ENCODE peak calls at places on chromosomes 13 and 19, in five cellular contexts. One of them, this sample, is unnamed.

GRCh38 chr13:82698383-82698782 is 1183.9 kb downstream of the SLITRK1 start:
- DNase-seq in Peyer's patch: no peak
- DNase-seq in ovary: no peak
- DNase-seq in IMR-90: no peak
- DNase-seq in GM12892: no peak
- DNase-seq in this sample: no peak

GRCh38 chr13:89902223-89902622 is 1445.3 kb upstream of the MIR17HG start:
- DNase-seq in Peyer's patch: no peak
- DNase-seq in IMR-90: no peak
- DNase-seq in ovary: no peak
- DNase-seq in GM12892: no peak
- DNase-seq in this sample: no peak

GRCh38 chr19:42081584-42082258 is 5.8 kb downstream of the ZNF574 start:
- DNase-seq in IMR-90: peak; percentile 65
- DNase-seq in Peyer's patch: no peak
- DNase-seq in GM12892: no peak
- DNase-seq in ovary: no peak
- DNase-seq in this sample: no peak

GRCh38 chr19:16372065-16372915 is 47.7 kb downstream of the KLF2 start:
- DNase-seq in Peyer's patch: no peak
- DNase-seq in IMR-90: no peak
- DNase-seq in GM12892: no peak
- DNase-seq in ovary: no peak
- DNase-seq in this sample: no peak

GRCh38 chr13:35736876-35737275 is 260.4 kb upstream of the MAB21L1 start:
- DNase-seq in GM12892: no peak
- DNase-seq in IMR-90: no peak
- DNase-seq in ovary: no peak
- DNase-seq in Peyer's patch: no peak
- DNase-seq in this sample: no peak

GRCh38 chr13:100532836-100533435 is 55.7 kb downstream of the GGACT start:
- DNase-seq in Peyer's patch: peak; percentile 40
- DNase-seq in ovary: no peak
- DNase-seq in IMR-90: no peak
- DNase-seq in GM12892: no peak
- DNase-seq in this sample: peak; percentile 46

GRCh38 chr19:3405261-3405653 is 38.9 kb downstream of the NFIC start:
- DNase-seq in GM12892: no peak
- DNase-seq in IMR-90: no peak
- DNase-seq in Peyer's patch: no peak
- DNase-seq in ovary: no peak
- DNase-seq in this sample: no peak

GRCh38 chr13:24511019-24511823 is 1.4 kb downstream of the PARP4 start:
- DNase-seq in Peyer's patch: peak; percentile 78
- DNase-seq in ovary: no peak
- DNase-seq in IMR-90: peak; percentile 91
- DNase-seq in GM12892: no peak
- DNase-seq in this sample: peak; percentile 70

GRCh38 chr19:34218818-34219164 is 35.6 kb upstream of the GARRE1 start:
- DNase-seq in ovary: no peak
- DNase-seq in Peyer's patch: no peak
- DNase-seq in GM12892: no peak
- DNase-seq in IMR-90: no peak
- DNase-seq in this sample: no peak

GRCh38 chr13:98438246-98439135 is 138.4 kb downstream of the STK24 start:
- DNase-seq in ovary: no peak
- DNase-seq in IMR-90: no peak
- DNase-seq in Peyer's patch: no peak
- DNase-seq in GM12892: no peak
- DNase-seq in this sample: no peak

GRCh38 chr19:7293795-7294570 is at the start of gene INSR:
- DNase-seq in Peyer's patch: peak; percentile 91
- DNase-seq in GM12892: peak; percentile 96
- DNase-seq in IMR-90: peak; percentile 84
- DNase-seq in ovary: peak; percentile 91
- DNase-seq in this sample: peak; percentile 97

GRCh38 chr13:22454586-22454985 is 726.2 kb upstream of the SGCG start:
- DNase-seq in IMR-90: no peak
- DNase-seq in ovary: no peak
- DNase-seq in GM12892: no peak
- DNase-seq in Peyer's patch: no peak
- DNase-seq in this sample: no peak
- TF ChIP-seq POLR2A in IMR-90: no peak
- TF ChIP-seq POLR2A in ovary: no peak
- TF ChIP-seq POLR2A in GM12892: no peak
- TF ChIP-seq POLR2A in Peyer's patch: no peak
- TF ChIP-seq POLR2A in this sample: no peak

GRCh38 chr19:32345261-32346207 is at the start of gene ZNF507:
- DNase-seq in IMR-90: peak; percentile 58
- DNase-seq in Peyer's patch: peak; percentile 90
- DNase-seq in GM12892: peak; percentile 93
- DNase-seq in ovary: peak; percentile 87
- DNase-seq in this sample: peak; percentile 75
- TF ChIP-seq POLR2A in IMR-90: peak; percentile 64
- TF ChIP-seq POLR2A in Peyer's patch: peak; percentile 16
- TF ChIP-seq POLR2A in GM12892: peak; percentile 56
- TF ChIP-seq POLR2A in ovary: no peak
- TF ChIP-seq POLR2A in this sample: peak; percentile 54

GRCh38 chr13:44132710-44133109 is 240.9 kb upstream of the SERP2 start:
- DNase-seq in IMR-90: peak; percentile 71
- DNase-seq in GM12892: no peak
- DNase-seq in Peyer's patch: no peak
- DNase-seq in ovary: no peak
- DNase-seq in this sample: peak; percentile 56
- TF ChIP-seq POLR2A in IMR-90: no peak
- TF ChIP-seq POLR2A in GM12892: no peak
- TF ChIP-seq POLR2A in Peyer's patch: no peak
- TF ChIP-seq POLR2A in ovary: no peak
- TF ChIP-seq POLR2A in this sample: no peak

GRCh38 chr19:53192771-53193533 is at the start of gene ZNF665:
- DNase-seq in Peyer's patch: peak; percentile 95
- DNase-seq in IMR-90: peak; percentile 82
- DNase-seq in GM12892: peak; percentile 43
- DNase-seq in ovary: peak; percentile 88
- DNase-seq in this sample: peak; percentile 87
- TF ChIP-seq POLR2A in Peyer's patch: peak; percentile 35
- TF ChIP-seq POLR2A in IMR-90: peak; percentile 63
- TF ChIP-seq POLR2A in GM12892: peak; percentile 73
- TF ChIP-seq POLR2A in ovary: peak; percentile 52
- TF ChIP-seq POLR2A in this sample: peak; percentile 69

DNA sequence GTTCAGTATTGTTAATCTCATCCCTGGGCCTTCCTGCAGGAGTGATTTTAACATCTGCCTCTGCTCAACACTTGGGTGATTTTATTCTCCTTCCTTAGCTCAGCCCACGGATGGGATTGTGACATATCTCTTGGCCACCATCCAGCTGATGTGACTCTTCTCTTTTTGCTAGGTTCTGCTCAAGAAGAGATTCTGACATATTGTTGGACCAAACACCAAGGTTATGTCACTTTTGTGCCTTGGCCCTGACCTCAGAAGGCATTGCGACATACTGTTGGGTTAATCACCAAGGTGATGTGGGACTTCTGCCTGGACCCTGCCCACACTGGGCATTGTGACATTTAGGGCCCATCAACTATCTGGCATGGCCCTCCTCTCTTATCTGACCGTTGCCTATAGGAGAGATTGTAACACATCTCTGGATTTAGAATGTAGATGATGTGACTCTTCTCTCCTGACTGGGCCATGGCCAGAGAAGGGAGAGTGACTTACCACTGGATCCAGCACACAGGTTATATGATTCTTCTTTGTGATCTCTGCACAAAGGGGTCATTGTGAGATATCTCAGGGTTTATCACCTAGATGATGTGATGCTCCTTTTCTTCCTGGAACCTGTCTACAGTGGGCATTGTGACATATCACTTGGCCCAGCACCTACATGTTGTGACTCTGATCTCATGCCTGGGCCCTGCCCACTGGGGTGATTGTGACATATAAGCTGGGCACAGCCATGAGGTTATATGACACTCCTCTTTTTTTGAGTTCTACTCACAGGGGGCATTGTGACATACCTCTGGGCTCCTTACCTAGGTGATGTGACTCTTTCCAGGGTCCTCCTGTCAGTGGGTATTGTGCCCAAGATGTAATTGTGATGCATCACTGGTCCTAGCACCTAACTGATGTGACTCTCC is 88.8 kb downstream of the ZNF429 start:
- DNase-seq in GM12892: no peak
- DNase-seq in ovary: no peak
- DNase-seq in IMR-90: no peak
- DNase-seq in Peyer's patch: no peak
- DNase-seq in this sample: no peak
- TF ChIP-seq POLR2A in GM12892: no peak
- TF ChIP-seq POLR2A in ovary: no peak
- TF ChIP-seq POLR2A in IMR-90: no peak
- TF ChIP-seq POLR2A in Peyer's patch: no peak
- TF ChIP-seq POLR2A in this sample: no peak

GRCh38 chr19:33193864-33194362 is at the start of gene LRP3:
- DNase-seq in GM12892: peak; percentile 3
- DNase-seq in IMR-90: peak; percentile 11
- DNase-seq in ovary: peak; percentile 73
- DNase-seq in Peyer's patch: no peak
- DNase-seq in this sample: peak; percentile 91
- TF ChIP-seq POLR2A in GM12892: no peak
- TF ChIP-seq POLR2A in IMR-90: no peak
- TF ChIP-seq POLR2A in ovary: no peak
- TF ChIP-seq POLR2A in Peyer's patch: no peak
- TF ChIP-seq POLR2A in this sample: no peak